ENCODE peak calls at places on chromosomes 4 and X, in seven cellular contexts. O is neural crest cell; M is nephron progenitor cell; V is MM.1S; R is activated T-cell treated with anti-CD3 and anti-CD28 coated beads, Interleukin-2, amount 50 U/mL, for 4 hours; X is iris pigment epithelial cell; Z is body of pancreas. I is an unnamed sample.

GRCh38 chr4:99918656-99919055 is 24.4 kb upstream of the LAMTOR3 start:
- DNase-seq in V (no peak), X (no peak), Z (no peak), M (no peak), O (no peak), R (no peak), I (no peak)

GRCh38 chr4:124564121-124564520 is 148.4 kb downstream of the ANKRD50 start:
- DNase-seq in M (no peak), O (no peak), Z (no peak), X (no peak), V (no peak), R (no peak), I (no peak)

GRCh38 chr4:153257151-153257620 is 52.9 kb downstream of the TRIM2 start:
- DNase-seq in M (peak), Z (no peak), O (peak), R (peak), X (peak), V (no peak), I (no peak)

GRCh38 chr4:101258782-101259353 is 88.5 kb downstream of the PPP3CA start:
- DNase-seq in O (no peak), X (peak), R (no peak), V (no peak), M (no peak), Z (no peak), I (no peak)

GRCh38 chr4:43456383-43456782 is 563.9 kb downstream of the GRXCR1 start:
- DNase-seq in M (no peak), V (no peak), X (peak), Z (no peak), R (no peak), O (no peak), I (no peak)

GRCh38 chr4:114879916-114880315 is 233.5 kb downstream of the NDST4 start:
- DNase-seq in X (no peak), R (no peak), O (no peak), M (no peak), Z (no peak), V (no peak), I (no peak)

GRCh38 chr4:932713-933070 is 432 bp downstream of the TMEM175 start:
- DNase-seq in O (no peak), M (peak), X (no peak), V (no peak), R (peak), Z (peak), I (no peak)

GRCh38 chr4:181662383-181662782 is 580.8 kb upstream of the TENM3 start:
- DNase-seq in O (no peak), M (no peak), X (peak), Z (no peak), R (no peak), V (no peak), I (no peak)

GRCh38 chr4:71189471-71189870 is 149.3 kb upstream of the SLC4A4 start:
- DNase-seq in R (no peak), Z (no peak), V (no peak), X (peak), O (no peak), M (no peak), I (no peak)

GRCh38 chr4:120865985-120866384 is 56.5 kb downstream of the PRDM5 start:
- DNase-seq in M (peak), O (no peak), V (no peak), X (no peak), R (no peak), Z (no peak), I (peak)

GRCh38 chrX:1727531-1728027 is 112.7 kb downstream of the ASMT start:
- DNase-seq in Z (no peak), O (no peak), V (no peak), X (peak), M (peak), R (no peak), I (no peak)

GRCh38 chr4:184268574-184269160 is 51.0 kb upstream of the ENPP6 start:
- DNase-seq in O (no peak), Z (no peak), R (no peak), X (no peak), M (no peak), V (peak), I (peak)

GRCh38 chr4:157121396-157121795 is 45.4 kb downstream of the GLRB start:
- DNase-seq in M (no peak), Z (no peak), O (no peak), R (no peak), X (no peak), V (no peak), I (no peak)

GRCh38 chr4:144788469-144788868 is 142.5 kb downstream of the HHIP start:
- DNase-seq in M (no peak), O (no peak), V (no peak), X (no peak), Z (no peak), R (no peak), I (no peak)

GRCh38 chr4:30256105-30256828 is 463.9 kb upstream of the PCDH7 start:
- DNase-seq in Z (no peak), R (no peak), O (no peak), M (no peak), X (no peak), V (no peak), I (no peak)

GRCh38 chrX:57817302-57817701 is 93.0 kb downstream of the ZXDA start:
- DNase-seq in R (no peak), Z (no peak), X (peak), O (no peak), V (peak), M (no peak), I (peak)

GRCh38 chr4:24774452-24774851 is 20.9 kb upstream of the SOD3 start:
- DNase-seq in M (no peak), X (peak), O (no peak), R (no peak), Z (no peak), V (no peak), I (no peak)

GRCh38 chrX:71546879-71547278 is 14.0 kb downstream of the OGT start:
- DNase-seq in M (no peak), O (no peak), Z (no peak), X (no peak), R (no peak), V (no peak), I (no peak)

GRCh38 chrX:9291666-9292065 is 173.2 kb upstream of the TBL1X start:
- DNase-seq in Z (no peak), R (no peak), M (peak), X (no peak), V (no peak), O (peak), I (no peak)

GRCh38 chr4:18439306-18439705 is 417.8 kb upstream of the LCORL start:
- DNase-seq in V (no peak), R (no peak), X (no peak), O (no peak), Z (no peak), M (no peak), I (no peak)

GRCh38 chrX:40096395-40097091 is 1.2 kb downstream of the BCOR start:
- DNase-seq in X (peak), Z (peak), M (peak), O (no peak), R (peak), V (peak), I (peak)

GRCh38 chr4:54165438-54165837 is 63.7 kb upstream of the PDGFRA start:
- DNase-seq in X (peak), R (no peak), M (no peak), O (no peak), Z (no peak), V (no peak), I (no peak)

GRCh38 chrX:50952406-50952805 is 41.9 kb downstream of the BMP15 start:
- DNase-seq in R (no peak), M (no peak), Z (no peak), O (no peak), V (no peak), X (no peak), I (no peak)

GRCh38 chr4:164700471-164700870 is 53.5 kb upstream of the SMIM31 start:
- DNase-seq in V (no peak), M (peak), O (peak), R (no peak), X (no peak), Z (no peak), I (peak)

GRCh38 chrX:48794993-48795501 is 6.8 kb upstream of the HDAC6 start:
- DNase-seq in M (no peak), V (no peak), O (no peak), Z (no peak), R (no peak), X (peak), I (no peak)

GRCh38 chr4:168891086-168891485 is 119.0 kb downstream of the CBR4 start:
- DNase-seq in Z (no peak), O (no peak), V (no peak), M (no peak), R (no peak), X (no peak), I (no peak)

GRCh38 chr4:147741190-147741788 is 9.4 kb downstream of the ARHGAP10 start:
- DNase-seq in M (no peak), X (peak), R (no peak), Z (no peak), V (no peak), O (no peak), I (no peak)

GRCh38 chrX:55135171-55135570 is 46.4 kb downstream of the PAGE2 start:
- DNase-seq in Z (peak), M (peak), V (peak), O (peak), X (peak), R (peak), I (peak)